ENCODE peak calls at places on chromosomes 2 and 18, in six cellular contexts. One of them, this sample, is unnamed.

GRCh38 chr2:56288863-56289580 is 105.2 kb downstream of the CCDC85A start:
- DNase-seq in brain microvascular endothelial cell: no peak
- DNase-seq in AG04449: no peak
- DNase-seq in AG10803: no peak
- DNase-seq in GM13977: no peak
- DNase-seq in MM.1S: no peak
- DNase-seq in this sample: no peak

GRCh38 chr18:36139251-36139650 is 9.6 kb downstream of the ELP2 start:
- DNase-seq in brain microvascular endothelial cell: no peak
- DNase-seq in AG04449: no peak
- DNase-seq in AG10803: no peak
- DNase-seq in GM13977: no peak
- DNase-seq in MM.1S: no peak
- DNase-seq in this sample: no peak

GRCh38 chr2:74177697-74178096 is 982 bp downstream of the MOB1A start:
- DNase-seq in brain microvascular endothelial cell: no peak
- DNase-seq in AG04449: no peak
- DNase-seq in AG10803: no peak
- DNase-seq in GM13977: no peak
- DNase-seq in MM.1S: no peak
- DNase-seq in this sample: no peak

GRCh38 chr2:192011196-192011595 is 164.3 kb upstream of the CAVIN2 start:
- DNase-seq in brain microvascular endothelial cell: no peak
- DNase-seq in AG04449: no peak
- DNase-seq in AG10803: no peak
- DNase-seq in GM13977: no peak
- DNase-seq in MM.1S: no peak
- DNase-seq in this sample: no peak

GRCh38 chr2:62270728-62271127 is 74.8 kb downstream of the B3GNT2 start:
- DNase-seq in brain microvascular endothelial cell: peak; percentile 18
- DNase-seq in AG04449: no peak
- DNase-seq in AG10803: no peak
- DNase-seq in GM13977: no peak
- DNase-seq in MM.1S: no peak
- DNase-seq in this sample: no peak

GRCh38 chr18:51110073-51110797 is 80.2 kb downstream of the SMAD4 start:
- DNase-seq in brain microvascular endothelial cell: peak; percentile 33
- DNase-seq in AG04449: no peak
- DNase-seq in AG10803: peak; percentile 24
- DNase-seq in GM13977: peak; percentile 89
- DNase-seq in MM.1S: peak; percentile 65
- DNase-seq in this sample: no peak

GRCh38 chr2:237354930-237355329 is 59.0 kb downstream of the COL6A3 start:
- DNase-seq in brain microvascular endothelial cell: peak; percentile 11
- DNase-seq in AG04449: peak; percentile 34
- DNase-seq in AG10803: peak; percentile 74
- DNase-seq in GM13977: no peak
- DNase-seq in MM.1S: no peak
- DNase-seq in this sample: no peak

GRCh38 chr2:220915087-220915486 is 657.0 kb downstream of the EPHA4 start:
- DNase-seq in brain microvascular endothelial cell: no peak
- DNase-seq in AG04449: no peak
- DNase-seq in AG10803: no peak
- DNase-seq in GM13977: no peak
- DNase-seq in MM.1S: no peak
- DNase-seq in this sample: no peak

GRCh38 chr2:60867007-60867406 is 14.4 kb upstream of the REL start:
- DNase-seq in brain microvascular endothelial cell: no peak
- DNase-seq in AG04449: no peak
- DNase-seq in AG10803: no peak
- DNase-seq in GM13977: no peak
- DNase-seq in MM.1S: no peak
- DNase-seq in this sample: no peak

GRCh38 chr2:133570547-133570946 is 2.3 kb upstream of the NCKAP5 start:
- DNase-seq in brain microvascular endothelial cell: no peak
- DNase-seq in AG04449: no peak
- DNase-seq in AG10803: no peak
- DNase-seq in GM13977: no peak
- DNase-seq in MM.1S: no peak
- DNase-seq in this sample: no peak

GRCh38 chr2:693606-694005 is 16.4 kb upstream of the TMEM18 start:
- DNase-seq in brain microvascular endothelial cell: no peak
- DNase-seq in AG04449: no peak
- DNase-seq in AG10803: no peak
- DNase-seq in GM13977: no peak
- DNase-seq in MM.1S: no peak
- DNase-seq in this sample: no peak

GRCh38 chr18:73136134-73136533 is 268.3 kb upstream of the NETO1 start:
- DNase-seq in brain microvascular endothelial cell: no peak
- DNase-seq in AG04449: no peak
- DNase-seq in AG10803: peak; percentile 4
- DNase-seq in GM13977: peak; percentile 8
- DNase-seq in MM.1S: peak; percentile 25
- DNase-seq in this sample: no peak

GRCh38 chr2:37085731-37086147 is 1.4 kb downstream of the GPATCH11 start:
- DNase-seq in brain microvascular endothelial cell: peak; percentile 60
- DNase-seq in AG04449: peak; percentile 16
- DNase-seq in AG10803: peak; percentile 42
- DNase-seq in GM13977: no peak
- DNase-seq in MM.1S: no peak
- DNase-seq in this sample: no peak

GRCh38 chr2:72412214-72412613 is 264.6 kb upstream of the CYP26B1 start:
- DNase-seq in brain microvascular endothelial cell: no peak
- DNase-seq in AG04449: no peak
- DNase-seq in AG10803: no peak
- DNase-seq in GM13977: no peak
- DNase-seq in MM.1S: no peak
- DNase-seq in this sample: no peak

GRCh38 chr18:9066817-9067306 is 35.6 kb upstream of the NDUFV2 start:
- DNase-seq in brain microvascular endothelial cell: no peak
- DNase-seq in AG04449: no peak
- DNase-seq in AG10803: no peak
- DNase-seq in GM13977: peak; percentile 59
- DNase-seq in MM.1S: peak; percentile 98
- DNase-seq in this sample: no peak

GRCh38 chr2:2581331-2582159 is 250.5 kb upstream of the MYT1L start:
- DNase-seq in brain microvascular endothelial cell: no peak
- DNase-seq in AG04449: no peak
- DNase-seq in AG10803: no peak
- DNase-seq in GM13977: no peak
- DNase-seq in MM.1S: no peak
- DNase-seq in this sample: no peak

GRCh38 chr2:240324312-240325005 is 111.0 kb upstream of the GPC1 start:
- DNase-seq in brain microvascular endothelial cell: no peak
- DNase-seq in AG04449: no peak
- DNase-seq in AG10803: no peak
- DNase-seq in GM13977: no peak
- DNase-seq in MM.1S: no peak
- DNase-seq in this sample: no peak
- TF ChIP-seq CTCF in brain microvascular endothelial cell: no peak
- TF ChIP-seq CTCF in AG04449: no peak
- TF ChIP-seq CTCF in AG10803: no peak
- TF ChIP-seq CTCF in GM13977: no peak
- TF ChIP-seq CTCF in MM.1S: no peak
- TF ChIP-seq CTCF in this sample: no peak

DNA sequence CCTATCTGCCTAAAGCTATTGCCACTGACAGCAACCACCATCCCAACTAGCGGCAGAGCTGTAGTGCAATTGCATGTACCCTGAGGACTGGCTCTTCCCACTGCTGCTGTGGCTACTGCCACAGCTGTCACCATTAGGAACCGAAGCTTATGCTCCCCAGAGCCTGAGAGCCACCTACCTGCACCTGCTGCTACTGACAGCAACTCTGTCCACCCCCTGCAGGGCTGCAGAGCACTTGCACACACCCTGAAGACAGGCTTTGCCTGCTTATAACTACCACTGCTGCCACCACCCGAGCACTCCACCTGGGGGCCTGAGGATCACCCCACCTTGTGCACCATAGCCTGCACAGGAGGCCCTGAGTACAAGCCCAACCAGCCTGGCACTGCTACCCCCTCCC is 217.6 kb upstream of the FOSL2 start:
- DNase-seq in brain microvascular endothelial cell: no peak
- DNase-seq in AG04449: no peak
- DNase-seq in AG10803: no peak
- DNase-seq in GM13977: no peak
- DNase-seq in MM.1S: no peak
- DNase-seq in this sample: no peak
- TF ChIP-seq CTCF in brain microvascular endothelial cell: no peak
- TF ChIP-seq CTCF in AG04449: no peak
- TF ChIP-seq CTCF in AG10803: no peak
- TF ChIP-seq CTCF in GM13977: no peak
- TF ChIP-seq CTCF in MM.1S: no peak
- TF ChIP-seq CTCF in this sample: no peak

GRCh38 chr2:18282026-18282425 is 278.4 kb downstream of the RDH14 start:
- DNase-seq in brain microvascular endothelial cell: no peak
- DNase-seq in AG04449: no peak
- DNase-seq in AG10803: no peak
- DNase-seq in GM13977: no peak
- DNase-seq in MM.1S: no peak
- DNase-seq in this sample: no peak
- TF ChIP-seq CTCF in brain microvascular endothelial cell: no peak
- TF ChIP-seq CTCF in AG04449: no peak
- TF ChIP-seq CTCF in AG10803: no peak
- TF ChIP-seq CTCF in GM13977: no peak
- TF ChIP-seq CTCF in MM.1S: no peak
- TF ChIP-seq CTCF in this sample: no peak

GRCh38 chr2:158056875-158057274 is 44.8 kb upstream of the UPP2 start:
- DNase-seq in brain microvascular endothelial cell: no peak
- DNase-seq in AG04449: no peak
- DNase-seq in AG10803: no peak
- DNase-seq in GM13977: no peak
- DNase-seq in MM.1S: no peak
- DNase-seq in this sample: no peak

GRCh38 chr2:158047156-158047611 is 54.5 kb upstream of the UPP2 start:
- DNase-seq in brain microvascular endothelial cell: no peak
- DNase-seq in AG04449: no peak
- DNase-seq in AG10803: no peak
- DNase-seq in GM13977: no peak
- DNase-seq in MM.1S: no peak
- DNase-seq in this sample: no peak

GRCh38 chr2:158049129-158049855 is 52.4 kb upstream of the UPP2 start:
- DNase-seq in brain microvascular endothelial cell: no peak
- DNase-seq in AG04449: no peak
- DNase-seq in AG10803: no peak
- DNase-seq in GM13977: no peak
- DNase-seq in MM.1S: no peak
- DNase-seq in this sample: no peak

GRCh38 chr2:158048327-158048726 is 53.3 kb upstream of the UPP2 start:
- DNase-seq in brain microvascular endothelial cell: no peak
- DNase-seq in AG04449: no peak
- DNase-seq in AG10803: no peak
- DNase-seq in GM13977: no peak
- DNase-seq in MM.1S: no peak
- DNase-seq in this sample: no peak

DNA sequence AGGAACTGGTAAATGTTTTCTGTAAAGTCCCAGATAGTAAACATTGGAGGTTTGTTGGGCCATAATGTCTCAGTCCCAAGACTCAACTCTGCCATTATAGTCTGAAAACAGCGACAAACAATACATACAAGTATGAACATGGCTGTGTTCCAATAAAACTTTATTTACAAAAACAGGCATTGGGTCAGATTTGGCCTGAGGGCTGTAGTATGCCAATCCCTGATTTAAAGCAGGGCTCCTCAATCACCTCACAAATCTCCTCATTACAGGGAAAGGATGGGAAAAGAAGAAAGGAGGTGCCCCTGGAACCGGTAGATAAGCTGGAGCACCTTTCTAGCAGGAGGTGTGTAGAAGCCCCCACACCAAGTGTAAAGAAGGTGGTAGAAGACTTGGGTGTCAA is 48.9 kb upstream of the UPP2 start:
- DNase-seq in brain microvascular endothelial cell: no peak
- DNase-seq in AG04449: no peak
- DNase-seq in AG10803: no peak
- DNase-seq in GM13977: no peak
- DNase-seq in MM.1S: no peak
- DNase-seq in this sample: no peak
- TF ChIP-seq CTCF in brain microvascular endothelial cell: no peak
- TF ChIP-seq CTCF in AG04449: no peak
- TF ChIP-seq CTCF in AG10803: no peak
- TF ChIP-seq CTCF in GM13977: no peak
- TF ChIP-seq CTCF in MM.1S: no peak
- TF ChIP-seq CTCF in this sample: no peak

GRCh38 chr2:240256704-240257637 is 116.5 kb upstream of the OTOS start:
- DNase-seq in brain microvascular endothelial cell: no peak
- DNase-seq in AG04449: no peak
- DNase-seq in AG10803: no peak
- DNase-seq in GM13977: no peak
- DNase-seq in MM.1S: no peak
- DNase-seq in this sample: no peak
- TF ChIP-seq CTCF in brain microvascular endothelial cell: no peak
- TF ChIP-seq CTCF in AG04449: no peak
- TF ChIP-seq CTCF in AG10803: no peak
- TF ChIP-seq CTCF in GM13977: no peak
- TF ChIP-seq CTCF in MM.1S: no peak
- TF ChIP-seq CTCF in this sample: no peak

DNA sequence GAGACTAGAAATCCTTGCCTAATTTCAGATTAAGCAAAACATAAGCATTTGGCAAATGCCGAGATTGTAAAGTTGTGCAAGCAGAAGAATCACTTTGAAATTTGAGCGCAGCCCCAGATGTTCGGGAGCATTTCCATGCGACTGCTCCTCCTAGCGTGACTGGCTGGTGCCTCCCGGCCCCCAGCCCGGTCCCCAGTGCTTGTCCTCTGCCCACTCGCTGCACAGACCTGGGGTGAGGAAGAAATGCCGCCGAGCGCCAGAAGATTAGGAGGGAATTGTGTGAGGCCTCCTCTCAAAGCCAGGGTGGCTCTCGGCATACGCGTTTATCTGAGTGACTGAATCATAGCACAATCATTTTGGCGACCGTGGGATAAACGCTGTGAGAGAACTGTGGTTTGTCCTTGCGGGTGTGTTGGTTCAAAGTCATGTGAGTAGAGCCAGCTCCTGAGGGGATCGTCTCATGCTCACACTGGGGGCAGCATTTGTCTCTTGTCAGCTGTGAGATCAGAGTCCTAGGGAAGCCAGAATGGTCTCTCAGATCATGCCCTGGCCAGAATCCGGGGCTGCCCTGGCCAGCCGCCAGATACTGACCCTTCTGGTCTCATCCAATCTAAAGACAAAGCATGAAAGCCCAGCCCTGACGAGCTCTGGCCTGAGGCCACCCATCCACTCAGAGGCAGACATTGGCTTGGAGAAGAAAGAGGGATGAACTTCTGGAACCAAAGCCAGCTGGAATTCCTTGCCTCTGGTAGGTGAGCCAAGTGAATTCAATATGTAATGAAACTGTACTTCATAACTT is 189.3 kb downstream of the SH3RF3 start:
- DNase-seq in brain microvascular endothelial cell: peak; percentile 92
- DNase-seq in AG04449: peak; percentile 69
- DNase-seq in AG10803: peak; percentile 95
- DNase-seq in GM13977: no peak
- DNase-seq in MM.1S: no peak
- DNase-seq in this sample: peak; percentile 78
- TF ChIP-seq CTCF in brain microvascular endothelial cell: peak; percentile 34
- TF ChIP-seq CTCF in AG04449: peak; percentile 32
- TF ChIP-seq CTCF in AG10803: peak; percentile 38
- TF ChIP-seq CTCF in GM13977: no peak
- TF ChIP-seq CTCF in MM.1S: no peak
- TF ChIP-seq CTCF in this sample: peak; percentile 31

GRCh38 chr2:88765154-88765948 is 73.9 kb downstream of the RPIA start:
- DNase-seq in brain microvascular endothelial cell: no peak
- DNase-seq in AG04449: no peak
- DNase-seq in AG10803: peak; percentile 6
- DNase-seq in GM13977: no peak
- DNase-seq in MM.1S: peak; percentile 97
- DNase-seq in this sample: no peak
- TF ChIP-seq CTCF in brain microvascular endothelial cell: no peak
- TF ChIP-seq CTCF in AG04449: no peak
- TF ChIP-seq CTCF in AG10803: no peak
- TF ChIP-seq CTCF in GM13977: no peak
- TF ChIP-seq CTCF in MM.1S: no peak
- TF ChIP-seq CTCF in this sample: no peak

GRCh38 chr2:234293973-234294372 is 202.9 kb downstream of the ARL4C start:
- DNase-seq in brain microvascular endothelial cell: no peak
- DNase-seq in AG04449: no peak
- DNase-seq in AG10803: no peak
- DNase-seq in GM13977: no peak
- DNase-seq in MM.1S: peak; percentile 22
- DNase-seq in this sample: no peak
- TF ChIP-seq CTCF in brain microvascular endothelial cell: peak; percentile 42
- TF ChIP-seq CTCF in AG04449: no peak
- TF ChIP-seq CTCF in AG10803: no peak
- TF ChIP-seq CTCF in GM13977: no peak
- TF ChIP-seq CTCF in MM.1S: peak; percentile 26
- TF ChIP-seq CTCF in this sample: no peak